ENCODE peak calls at places on chromosomes 5 and 9, in six cellular contexts. S is neural progenitor cell, N is lower lobe of right lung, W is colonic mucosa, Q is tibial nerve, H is choroid plexus epithelial cell. R is an unnamed sample.

GRCh38 chr9:87676976-87677775 is 48.7 kb upstream of the CTSL start:
- DNase-seq in Q (peak), W (no peak), N (no peak), S (no peak), H (peak), R (no peak)

GRCh38 chr5:51376504-51376903 is 6.7 kb upstream of the ISL1 start:
- DNase-seq in Q (no peak), S (peak), N (no peak), W (no peak), H (no peak), R (no peak)

GRCh38 chr9:5817776-5818336 is 15.1 kb downstream of the ERMP1 start:
- DNase-seq in W (no peak), S (no peak), H (peak), Q (no peak), N (no peak), R (no peak)

GRCh38 chr5:107696071-107696470 is 25.3 kb upstream of the EFNA5 start:
- DNase-seq in H (no peak), N (no peak), W (no peak), S (peak), Q (no peak), R (no peak)

GRCh38 chr5:122110990-122111389 is 18.4 kb upstream of the ZNF474 start:
- DNase-seq in N (no peak), W (no peak), S (no peak), H (no peak), Q (no peak), R (no peak)

GRCh38 chr9:101849102-101849707 is 110.8 kb upstream of the GRIN3A start:
- DNase-seq in S (no peak), Q (no peak), W (peak), H (no peak), N (no peak), R (no peak)

GRCh38 chr5:149371296-149371962 is 7.7 kb downstream of the IL17B start:
- DNase-seq in H (peak), Q (peak), N (peak), W (peak), S (peak), R (peak)

GRCh38 chr5:60185230-60186104 is 291.9 kb upstream of the PDE4D start:
- DNase-seq in N (no peak), Q (no peak), W (no peak), H (no peak), S (no peak), R (no peak)

GRCh38 chr5:27821681-27822080 is 783.3 kb upstream of the CDH9 start:
- DNase-seq in W (no peak), S (no peak), N (no peak), H (peak), Q (no peak), R (no peak)

GRCh38 chr9:89983411-89983810 is 378.6 kb downstream of the GADD45G start:
- DNase-seq in N (no peak), Q (no peak), W (no peak), S (no peak), H (no peak), R (no peak)

GRCh38 chr9:87567988-87568800 is 70.5 kb downstream of the DAPK1 start:
- DNase-seq in W (no peak), S (no peak), Q (no peak), N (no peak), H (no peak), R (no peak)

GRCh38 chr9:89154218-89154617 is 24.4 kb downstream of the SHC3 start:
- DNase-seq in S (no peak), N (no peak), H (no peak), W (no peak), Q (no peak), R (no peak)

GRCh38 chr9:137150485-137151060 is 11.6 kb downstream of the GRIN1 start:
- DNase-seq in N (no peak), S (no peak), W (peak), H (no peak), Q (no peak), R (no peak)

GRCh38 chr5:138724470-138725146 is 28.6 kb upstream of the CTNNA1 start:
- DNase-seq in W (no peak), Q (no peak), S (no peak), H (no peak), N (peak), R (no peak)

GRCh38 chr5:38634961-38635369 is 78.5 kb upstream of the LIFR start:
- DNase-seq in S (no peak), N (no peak), H (no peak), W (no peak), Q (no peak), R (no peak)

GRCh38 chr5:23466401-23466886 is 41.0 kb upstream of the PRDM9 start:
- DNase-seq in W (no peak), S (peak), N (no peak), H (peak), Q (no peak), R (no peak)

DNA sequence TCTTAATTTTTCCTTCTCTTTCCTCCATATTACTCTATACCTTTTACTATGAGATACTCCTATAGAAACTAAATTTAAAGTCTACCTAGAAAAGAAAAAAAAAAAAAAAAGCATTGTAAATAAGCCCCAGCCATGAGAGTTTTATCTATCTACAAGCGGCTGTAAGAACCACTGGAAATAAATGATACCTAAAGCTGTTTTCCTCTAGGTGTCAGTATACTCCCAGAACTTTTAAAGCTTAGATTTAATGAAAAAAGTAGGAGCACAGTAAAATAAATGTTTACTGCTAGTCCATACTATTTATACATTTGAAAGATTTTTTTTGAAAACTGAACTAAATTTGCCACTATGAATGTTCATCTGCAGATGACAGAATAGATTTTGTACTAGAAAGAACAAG is 26.2 kb downstream of the TYRP1 start:
- DNase-seq in W (no peak), S (peak), N (no peak), Q (no peak), H (peak), R (no peak)
- TF ChIP-seq CTCF in W (peak), S (peak), N (peak), Q (peak), H (peak), R (peak)

GRCh38 chr5:164504141-164504772 is 998.8 kb downstream of the MAT2B start:
- DNase-seq in W (peak), Q (peak), S (peak), H (peak), N (no peak), R (peak)

GRCh38 chr5:164500856-164501255 is 995.4 kb downstream of the MAT2B start:
- DNase-seq in Q (no peak), N (no peak), S (no peak), W (no peak), H (no peak), R (no peak)

GRCh38 chr5:164497665-164498064 is 992.2 kb downstream of the MAT2B start:
- DNase-seq in H (no peak), N (no peak), S (no peak), W (no peak), Q (no peak), R (no peak)

GRCh38 chr5:164501344-164501743 is 995.9 kb downstream of the MAT2B start:
- DNase-seq in W (no peak), S (no peak), Q (no peak), H (no peak), N (no peak), R (no peak)

DNA sequence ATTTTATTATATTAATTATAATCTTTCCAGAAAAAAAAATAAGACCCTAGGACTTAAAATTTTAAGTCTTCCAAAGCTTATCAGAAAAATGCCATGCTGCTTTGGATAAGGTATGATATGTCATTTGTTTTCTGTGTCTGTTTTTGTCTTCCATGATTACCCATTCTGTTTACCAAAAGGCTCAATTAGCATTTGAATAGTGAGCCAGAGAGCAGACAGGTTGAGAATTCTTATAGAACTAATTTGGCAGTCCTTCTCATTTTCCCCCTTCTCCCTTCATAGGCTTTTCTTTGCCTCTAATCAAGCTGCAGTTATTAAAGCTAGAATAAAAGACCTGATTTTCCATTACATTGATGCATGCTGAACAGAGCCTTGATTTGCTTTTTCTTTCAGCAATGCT is 993.0 kb downstream of the MAT2B start:
- DNase-seq in N (no peak), W (no peak), S (peak), Q (no peak), H (no peak), R (no peak)
- TF ChIP-seq CTCF in N (no peak), W (no peak), S (no peak), Q (no peak), H (no peak), R (no peak)

GRCh38 chr9:72807765-72808445 is 144.9 kb downstream of the ALDH1A1 start:
- DNase-seq in H (peak), Q (no peak), W (no peak), S (no peak), N (no peak), R (no peak)
- TF ChIP-seq CTCF in H (peak), Q (no peak), W (peak), S (peak), N (no peak), R (peak)

GRCh38 chr5:55694152-55694830 is 17.8 kb downstream of the SLC38A9 start:
- DNase-seq in Q (no peak), S (peak), W (no peak), H (peak), N (no peak), R (no peak)
- TF ChIP-seq CTCF in Q (peak), S (peak), W (peak), H (peak), N (peak), R (peak)

R was measured in nephron progenitor cell.